ENCODE peak calls at places on chromosome 1, in seven cellular contexts. Y is AG10803, A is IMR-90, C is astrocyte of the spinal cord, F is A673, K is epithelial cell of esophagus, U is cardiac muscle cell. G is an unnamed sample.

GRCh38 chr1:167428418-167428817 is 89.9 kb downstream of the CD247 start:
- DNase-seq in C (peak; percentile 19), K (no peak), A (no peak), F (no peak), Y (peak; percentile 51), U (peak; percentile 65), G (peak; percentile 72)

GRCh38 chr1:201311356-201312011 is 28.2 kb downstream of the PKP1 start:
- DNase-seq in U (no peak), F (peak; percentile 92), A (no peak), Y (no peak), K (peak; percentile 98), C (no peak), G (no peak)

GRCh38 chr1:2322065-2322571 is 69.2 kb downstream of the MORN1 start:
- DNase-seq in K (peak; percentile 51), U (peak; percentile 97), C (peak; percentile 95), F (no peak), A (peak; percentile 80), Y (peak; percentile 95), G (peak; percentile 65)

GRCh38 chr1:6646499-6647148 is 22.0 kb downstream of the THAP3 start:
- DNase-seq in U (peak; percentile 70), F (peak; percentile 71), C (peak; percentile 52), A (peak; percentile 54), Y (peak; percentile 68), K (peak; percentile 63), G (peak; percentile 65)

GRCh38 chr1:32249831-32250525 is 1.1 kb upstream of the LCK start:
- DNase-seq in Y (no peak), C (no peak), A (peak; percentile 46), K (peak; percentile 68), F (no peak), U (no peak), G (no peak)

GRCh38 chr1:225882699-225883615 is 777 bp upstream of the TMEM63A start:
- DNase-seq in C (peak; percentile 36), F (peak; percentile 46), K (no peak), U (peak; percentile 61), A (peak; percentile 23), Y (peak; percentile 45), G (peak; percentile 38)

GRCh38 chr1:109466440-109467300 is at the start of gene SYPL2:
- DNase-seq in K (no peak), U (peak; percentile 21), F (peak; percentile 51), A (peak; percentile 12), C (no peak), Y (no peak), G (peak; percentile 20)

GRCh38 chr1:204320413-204320812 is 39.3 kb downstream of the PLEKHA6 start:
- DNase-seq in Y (peak; percentile 72), U (peak; percentile 83), F (peak; percentile 9), A (peak; percentile 91), K (peak; percentile 90), C (peak; percentile 40), G (peak; percentile 70)

GRCh38 chr1:182309631-182310351 is 81.8 kb downstream of the GLUL start:
- DNase-seq in K (peak; percentile 5), F (no peak), Y (no peak), C (no peak), A (no peak), U (peak; percentile 43), G (peak; percentile 31)

GRCh38 chr1:19372602-19373001 is 60.5 kb downstream of the SLC66A1 start:
- DNase-seq in A (no peak), C (no peak), Y (peak; percentile 65), F (no peak), K (no peak), U (no peak), G (peak; percentile 69)

GRCh38 chr1:46183119-46183842 is 7.0 kb upstream of the P3R3URF start:
- DNase-seq in Y (peak; percentile 92), A (peak; percentile 95), C (peak; percentile 93), U (peak; percentile 76), K (peak; percentile 99), F (peak; percentile 35), G (peak; percentile 96)

GRCh38 chr1:185367218-185367617 is 50.2 kb upstream of the IVNS1ABP start:
- DNase-seq in U (peak; percentile 12), K (no peak), A (no peak), C (no peak), Y (no peak), F (no peak), G (peak; percentile 30)

GRCh38 chr1:167499106-167499505 is 19.2 kb downstream of the CD247 start:
- DNase-seq in Y (no peak), K (no peak), A (no peak), F (no peak), C (no peak), U (no peak), G (no peak)

GRCh38 chr1:228995229-228995628 is 259.9 kb downstream of the RHOU start:
- DNase-seq in Y (no peak), K (no peak), C (no peak), A (no peak), U (no peak), F (no peak), G (no peak)

GRCh38 chr1:15176898-15177665 is 23.5 kb downstream of the TMEM51 start:
- DNase-seq in K (no peak), F (no peak), C (no peak), Y (no peak), A (no peak), U (no peak), G (no peak)

GRCh38 chr1:48017716-48018115 is 20.5 kb upstream of the TRABD2B start:
- DNase-seq in A (peak; percentile 25), F (no peak), C (no peak), U (peak; percentile 60), K (peak; percentile 35), Y (no peak), G (peak; percentile 80)

GRCh38 chr1:217315346-217315745 is 315.5 kb downstream of the GPATCH2 start:
- DNase-seq in Y (no peak), U (peak; percentile 25), A (peak; percentile 19), K (peak; percentile 75), C (no peak), F (no peak), G (peak; percentile 42)

GRCh38 chr1:88683516-88683847 is 591 bp upstream of the PKN2 start:
- DNase-seq in A (peak; percentile 31), U (no peak), Y (peak; percentile 32), F (no peak), K (peak; percentile 64), C (no peak), G (no peak)

GRCh38 chr1:89635825-89636815 is 3.2 kb downstream of the LRRC8C start:
- DNase-seq in C (peak; percentile 78), K (peak; percentile 78), Y (peak; percentile 37), U (peak; percentile 50), F (peak; percentile 39), A (peak; percentile 90), G (peak; percentile 71)

DNA sequence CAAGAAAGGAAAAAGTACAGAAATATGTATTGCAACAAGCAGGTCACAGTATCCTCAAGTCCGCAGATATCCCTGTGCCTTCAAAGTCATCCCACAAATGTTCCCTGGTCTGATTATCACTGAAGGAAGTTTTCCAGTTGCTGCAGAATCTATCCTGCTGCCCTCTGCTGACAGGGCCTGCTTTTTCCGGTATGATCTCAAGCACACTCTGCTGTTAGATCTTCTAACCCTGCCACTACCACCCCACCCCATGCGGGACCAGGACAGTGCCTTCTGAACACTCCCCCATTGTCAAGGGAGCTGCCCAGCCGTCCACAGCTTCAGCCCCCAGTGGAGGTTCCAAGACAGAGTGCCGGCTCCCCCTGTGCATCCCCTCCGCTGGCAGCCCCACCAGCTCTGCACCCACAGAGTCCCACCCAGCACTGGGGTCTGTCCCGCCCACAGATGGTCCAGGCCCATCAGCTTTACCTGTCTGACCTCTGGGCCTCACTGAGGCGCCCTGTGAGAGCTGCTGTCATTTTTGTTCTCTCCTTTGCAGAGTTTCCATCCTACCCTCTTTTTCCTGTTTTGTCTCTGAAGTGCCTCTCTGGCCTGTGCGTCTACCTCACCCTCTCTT is 27.9 kb downstream of the FAM163A start:
- DNase-seq in Y (no peak), K (no peak), F (no peak), U (peak; percentile 45), A (no peak), C (no peak), G (no peak)
- TF ChIP-seq CTCF in Y (no peak), K (no peak), F (no peak), U (peak; percentile 45), A (peak; percentile 11), C (no peak), G (no peak)

GRCh38 chr1:57122031-57122430 is 156.2 kb upstream of the C8B start:
- DNase-seq in C (no peak), Y (no peak), U (peak; percentile 33), A (no peak), K (peak; percentile 53), F (no peak), G (peak; percentile 11)

GRCh38 chr1:57124170-57124569 is 158.4 kb upstream of the C8B start:
- DNase-seq in A (no peak), C (no peak), K (no peak), F (no peak), U (no peak), Y (no peak), G (no peak)

GRCh38 chr1:57118948-57119637 is 153.3 kb upstream of the C8B start:
- DNase-seq in A (no peak), C (no peak), F (no peak), Y (no peak), U (no peak), K (no peak), G (no peak)

GRCh38 chr1:57127976-57128375 is 162.2 kb upstream of the C8B start:
- DNase-seq in U (no peak), K (no peak), A (no peak), Y (no peak), F (no peak), C (no peak), G (no peak)

GRCh38 chr1:57124768-57125446 is 159.1 kb upstream of the C8B start:
- DNase-seq in F (peak; percentile 63), Y (peak; percentile 33), A (peak; percentile 55), K (peak; percentile 93), U (peak; percentile 13), C (peak; percentile 73), G (peak; percentile 64)
- TF ChIP-seq CTCF in F (peak; percentile 43), Y (peak; percentile 26), A (no peak), K (peak; percentile 50), U (no peak), C (no peak), G (peak; percentile 31)

DNA sequence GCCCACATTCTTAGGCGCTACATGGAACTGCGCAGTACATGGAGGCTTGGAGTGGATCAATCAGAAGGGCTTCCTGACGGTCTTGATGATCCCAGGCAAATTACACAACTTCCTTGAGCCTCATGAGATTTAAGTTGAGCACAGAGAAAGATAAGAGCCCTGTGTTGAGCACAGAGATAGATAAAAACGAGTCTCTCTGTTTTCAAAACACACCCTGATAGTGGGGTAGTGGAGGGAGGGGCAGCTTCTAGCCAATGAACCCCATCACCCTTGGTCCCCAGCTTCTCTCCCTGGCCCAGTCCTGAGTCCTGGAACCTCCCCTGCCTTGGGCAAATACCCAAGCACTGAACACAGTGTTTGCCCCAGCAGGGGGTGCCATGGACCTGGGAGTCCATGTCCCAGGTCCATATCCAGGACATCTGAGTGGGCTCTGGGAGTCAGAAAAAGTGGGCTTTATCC is 9.1 kb downstream of the POU3F1 start:
- DNase-seq in Y (no peak), A (no peak), F (no peak), C (no peak), K (peak; percentile 23), U (peak; percentile 75), G (peak; percentile 23)
- TF ChIP-seq CTCF in Y (peak; percentile 18), A (peak; percentile 31), F (peak; percentile 24), C (peak; percentile 11), K (peak; percentile 18), U (peak; percentile 49), G (peak; percentile 34)

DNA sequence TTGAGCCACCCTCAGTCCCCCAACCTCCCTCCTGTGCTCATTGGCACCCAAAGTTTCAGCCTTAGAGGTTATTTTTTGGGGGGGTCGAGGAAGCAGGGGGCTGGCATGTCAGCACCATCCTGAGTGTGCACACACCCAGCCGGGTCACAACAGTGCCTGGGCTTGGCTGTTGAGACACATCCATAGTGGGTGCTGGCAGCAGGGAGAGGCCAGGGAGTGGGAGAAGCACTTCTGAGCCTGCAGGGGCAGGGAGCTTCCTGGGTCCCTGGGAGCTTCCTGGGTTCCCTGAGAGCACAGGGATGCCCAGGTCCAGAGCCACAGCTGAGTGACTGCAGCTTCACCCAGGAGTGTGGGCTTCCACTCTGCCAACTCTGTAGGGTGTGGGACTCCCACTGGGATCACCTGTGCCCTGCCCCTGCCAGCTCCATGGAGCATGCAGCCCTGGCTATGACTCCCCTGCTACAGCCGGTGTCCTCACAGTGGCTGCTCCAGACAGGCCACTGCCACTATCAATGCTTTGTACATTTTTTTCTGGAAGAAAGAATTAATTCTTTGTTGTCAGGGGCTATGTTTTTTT is 240.4 kb downstream of the PTGER3 start:
- DNase-seq in F (no peak), A (no peak), U (no peak), C (no peak), K (no peak), Y (no peak), G (no peak)
- TF ChIP-seq CTCF in F (no peak), A (no peak), U (no peak), C (no peak), K (no peak), Y (no peak), G (no peak)

G was measured in fibroblast of mammary gland.